ENCODE peak calls at places on chromosome 6, in eight cellular contexts. U is effector memory CD8-positive, alpha-beta T cell; J is AG04450; G is ovary; A is activated CD4-positive, alpha-beta T cell treated with anti-CD3 and anti-CD28 coated beads, Interleukin-2, amount 50 U/mL, for 4 hours; Y is RWPE1; D is left colon; C is G401. P is an unnamed sample.
A peak's percentile ranks its signal among the peaks of the same experiment; 100 is the strongest.

GRCh38 chr6:106063448-106063850 is 22.7 kb upstream of the PRDM1 start:
- DNase-seq in U (no peak), J (no peak), G (no peak), A (no peak), Y (peak; percentile 52), D (no peak), C (no peak), P (no peak)

GRCh38 chr6:107692351-107692750 is 131.8 kb downstream of the SCML4 start:
- DNase-seq in U (no peak), J (no peak), G (no peak), A (no peak), Y (no peak), D (no peak), C (no peak), P (no peak)

GRCh38 chr6:134810402-134810801 is 139.5 kb downstream of the ALDH8A1 start:
- DNase-seq in U (no peak), J (no peak), G (no peak), A (no peak), Y (no peak), D (no peak), C (no peak), P (no peak)

GRCh38 chr6:90083891-90084290 is 189.6 kb downstream of the GJA10 start:
- DNase-seq in U (no peak), J (no peak), G (no peak), A (peak; percentile 42), Y (no peak), D (no peak), C (no peak), P (no peak)

GRCh38 chr6:35008858-35009257 is 119.8 kb downstream of the ANKS1A start:
- DNase-seq in U (no peak), J (no peak), G (no peak), A (no peak), Y (no peak), D (no peak), C (no peak), P (no peak)

GRCh38 chr6:39061588-39061987 is 13.0 kb downstream of the GLP1R start:
- DNase-seq in U (no peak), J (no peak), G (no peak), A (no peak), Y (no peak), D (no peak), C (no peak), P (no peak)

GRCh38 chr6:36837686-36838085 is 1.6 kb downstream of the CPNE5 start:
- DNase-seq in U (no peak), J (no peak), G (no peak), A (no peak), Y (no peak), D (no peak), C (no peak), P (no peak)

GRCh38 chr6:24666097-24666615 is 543 bp downstream of the TDP2 start:
- DNase-seq in U (no peak), J (no peak), G (peak; percentile 57), A (peak; percentile 42), Y (peak; percentile 51), D (peak; percentile 64), C (peak; percentile 72), P (peak; percentile 77)

P was measured in NCI-H526 treated with DMSO at 0.1 percent for 48 hours.